ENCODE peak calls at places on chromosomes 13 and 19, in ten cellular contexts. C is HCT116, K is esophagus squamous epithelium, B is heart left ventricle, O is endothelial cell of umbilical vein, V is suprapubic skin, E is adrenal gland, S is ovary, P is A549, R is sigmoid colon. I is an unnamed sample.

GRCh38 chr13:71148391-71148790 is 718.6 kb downstream of the DACH1 start:
- DNase-seq in C (no peak), K (no peak), B (no peak), O (no peak), V (no peak), E (no peak), S (no peak), P (no peak), R (no peak), I (no peak)

GRCh38 chr13:112175162-112176075 is 108.5 kb downstream of the SOX1 start:
- DNase-seq in C (no peak), K (no peak), B (no peak), O (no peak), V (no peak), E (no peak), S (no peak), P (no peak), R (no peak), I (no peak)

GRCh38 chr19:45173816-45174215 is 4.2 kb downstream of the TRAPPC6A start:
- DNase-seq in C (no peak), K (no peak), B (no peak), O (no peak), V (no peak), E (no peak), S (no peak), P (no peak), R (no peak), I (no peak)

GRCh38 chr19:1390594-1391423 is 7.1 kb downstream of the NDUFS7 start:
- DNase-seq in C (no peak), K (no peak), B (no peak), O (no peak), V (no peak), E (no peak), S (no peak), P (no peak), R (no peak), I (no peak)

GRCh38 chr13:36533806-36534205 is 101.5 kb downstream of the CCNA1 start:
- DNase-seq in C (no peak), K (no peak), B (no peak), O (peak), V (no peak), E (no peak), S (no peak), P (no peak), R (no peak), I (no peak)

GRCh38 chr13:77810430-77810829 is 108.2 kb downstream of the EDNRB start:
- DNase-seq in C (peak), K (no peak), B (no peak), O (peak), V (no peak), E (no peak), S (no peak), P (peak), R (no peak), I (no peak)

GRCh38 chr19:6509118-6509971 is 7.2 kb upstream of the TUBB4A start:
- DNase-seq in C (no peak), K (no peak), B (no peak), O (no peak), V (no peak), E (peak), S (peak), P (no peak), R (peak), I (peak)

GRCh38 chr13:49063526-49063925 is 87.8 kb downstream of the FNDC3A start:
- DNase-seq in C (no peak), K (no peak), B (no peak), O (peak), V (no peak), E (no peak), S (no peak), P (no peak), R (no peak), I (no peak)

GRCh38 chr19:5495792-5496191 is 40.6 kb downstream of the ZNRF4 start:
- DNase-seq in C (no peak), K (no peak), B (no peak), O (no peak), V (no peak), E (no peak), S (no peak), P (no peak), R (no peak), I (no peak)

GRCh38 chr19:2302319-2303208 is 5.4 kb downstream of the LINGO3 start:
- DNase-seq in C (no peak), K (no peak), B (peak), O (peak), V (peak), E (peak), S (no peak), P (no peak), R (peak), I (no peak)

GRCh38 chr13:79434578-79434977 is 28.5 kb upstream of the RBM26 start:
- DNase-seq in C (no peak), K (no peak), B (no peak), O (peak), V (no peak), E (peak), S (no peak), P (no peak), R (no peak), I (no peak)

GRCh38 chr13:57740719-57741118 is 109.2 kb downstream of the PCDH17 start:
- DNase-seq in C (no peak), K (no peak), B (peak), O (no peak), V (no peak), E (no peak), S (no peak), P (no peak), R (no peak), I (no peak)

GRCh38 chr13:51764184-51765141 is 39.5 kb downstream of the DHRS12 start:
- DNase-seq in C (no peak), K (peak), B (peak), O (peak), V (peak), E (no peak), S (no peak), P (peak), R (peak), I (peak)

GRCh38 chr13:24618219-24618955 is 61.8 kb upstream of the ATP12A start:
- DNase-seq in C (no peak), K (no peak), B (no peak), O (no peak), V (no peak), E (no peak), S (no peak), P (no peak), R (no peak), I (no peak)

GRCh38 chr13:22948421-22948820 is 232.4 kb upstream of the SGCG start:
- DNase-seq in C (no peak), K (no peak), B (no peak), O (no peak), V (no peak), E (no peak), S (no peak), P (no peak), R (no peak), I (no peak)

GRCh38 chr13:95713651-95714050 is 36.7 kb downstream of the DNAJC3 start:
- DNase-seq in C (no peak), K (no peak), B (no peak), O (no peak), V (no peak), E (no peak), S (no peak), P (no peak), R (no peak), I (no peak)

GRCh38 chr13:25874907-25875306 is 176.9 kb downstream of the SHISA2 start:
- DNase-seq in C (no peak), K (no peak), B (no peak), O (no peak), V (no peak), E (no peak), S (no peak), P (no peak), R (no peak), I (no peak)

GRCh38 chr13:110503037-110503901 is 58.3 kb downstream of the RAB20 start:
- DNase-seq in C (no peak), K (no peak), B (no peak), O (no peak), V (no peak), E (peak), S (no peak), P (no peak), R (peak), I (no peak)

GRCh38 chr13:112751617-112752016 is 61.8 kb downstream of the ATP11A start:
- DNase-seq in C (no peak), K (no peak), B (no peak), O (no peak), V (no peak), E (no peak), S (no peak), P (no peak), R (no peak), I (no peak)

GRCh38 chr19:13195678-13196077 is 45.5 kb downstream of the IER2 start:
- DNase-seq in C (no peak), K (no peak), B (no peak), O (no peak), V (no peak), E (no peak), S (no peak), P (no peak), R (no peak), I (no peak)

GRCh38 chr19:5904302-5905071 is at the start of gene VMAC:
- DNase-seq in C (peak), K (peak), B (peak), O (peak), V (peak), E (peak), S (peak), P (peak), R (peak), I (peak)

GRCh38 chr19:35746556-35746955 is 1.1 kb downstream of the PSENEN start:
- DNase-seq in C (no peak), K (no peak), B (no peak), O (no peak), V (no peak), E (no peak), S (peak), P (no peak), R (no peak), I (no peak)

GRCh38 chr19:28468701-28469459 is 744.1 kb downstream of the UQCRFS1 start:
- DNase-seq in C (no peak), K (no peak), B (no peak), O (no peak), V (no peak), E (no peak), S (no peak), P (no peak), R (peak), I (no peak)

GRCh38 chr19:51733742-51734522 is 10.1 kb upstream of the HAS1 start:
- DNase-seq in C (no peak), K (no peak), B (no peak), O (no peak), V (no peak), E (no peak), S (no peak), P (no peak), R (no peak), I (no peak)

GRCh38 chr19:17391371-17392151 is 2.4 kb downstream of the CCDC194 start:
- DNase-seq in C (no peak), K (no peak), B (no peak), O (no peak), V (no peak), E (no peak), S (no peak), P (peak), R (no peak), I (no peak)

GRCh38 chr19:15291666-15292065 is 40.7 kb downstream of the BRD4 start:
- DNase-seq in C (no peak), K (no peak), B (no peak), O (no peak), V (no peak), E (no peak), S (no peak), P (no peak), R (no peak), I (no peak)

GRCh38 chr19:32404213-32404938 is 1.2 kb upstream of the DPY19L3 start:
- DNase-seq in C (no peak), K (no peak), B (no peak), O (no peak), V (no peak), E (no peak), S (peak), P (no peak), R (no peak), I (no peak)

GRCh38 chr13:52599853-52600603 is 42.2 kb upstream of the HNRNPA1L2 start:
- DNase-seq in C (no peak), K (no peak), B (peak), O (peak), V (peak), E (no peak), S (peak), P (no peak), R (no peak), I (peak)

GRCh38 chr19:46442808-46443450 is 14.2 kb upstream of the PNMA8C start:
- DNase-seq in C (no peak), K (no peak), B (no peak), O (peak), V (no peak), E (peak), S (peak), P (peak), R (no peak), I (peak)

GRCh38 chr19:41018736-41019290 is 27.7 kb downstream of the CYP2B6 start:
- DNase-seq in C (no peak), K (no peak), B (no peak), O (no peak), V (no peak), E (no peak), S (no peak), P (no peak), R (no peak), I (no peak)

GRCh38 chr19:42332059-42332458 is 6.6 kb downstream of the MEGF8 start:
- DNase-seq in C (no peak), K (no peak), B (no peak), O (no peak), V (no peak), E (no peak), S (no peak), P (no peak), R (no peak), I (no peak)

GRCh38 chr13:53200498-53201453 is 172.2 kb downstream of the OLFM4 start:
- DNase-seq in C (no peak), K (no peak), B (peak), O (no peak), V (peak), E (peak), S (no peak), P (no peak), R (peak), I (peak)

GRCh38 chr13:106534844-106535551 is 464 bp downstream of the EFNB2 start:
- DNase-seq in C (no peak), K (no peak), B (no peak), O (peak), V (peak), E (peak), S (peak), P (peak), R (peak), I (no peak)

GRCh38 chr13:70424928-70425327 is 316.7 kb upstream of the KLHL1 start:
- DNase-seq in C (no peak), K (no peak), B (no peak), O (no peak), V (no peak), E (no peak), S (no peak), P (no peak), R (no peak), I (no peak)

GRCh38 chr13:30033681-30034447 is 183.4 kb upstream of the UBL3 start:
- DNase-seq in C (no peak), K (no peak), B (no peak), O (no peak), V (no peak), E (no peak), S (no peak), P (no peak), R (no peak), I (no peak)

GRCh38 chr19:51807111-51807701 is 12.2 kb downstream of the FPR3 start:
- DNase-seq in C (no peak), K (no peak), B (peak), O (no peak), V (no peak), E (peak), S (no peak), P (no peak), R (no peak), I (peak)

GRCh38 chr13:23748109-23748508 is 141.1 kb downstream of the MIPEP start:
- DNase-seq in C (no peak), K (no peak), B (no peak), O (no peak), V (no peak), E (no peak), S (no peak), P (no peak), R (no peak), I (no peak)

GRCh38 chr19:12792853-12793289 is 1.6 kb downstream of the JUNB start:
- DNase-seq in C (no peak), K (no peak), B (no peak), O (peak), V (no peak), E (no peak), S (no peak), P (no peak), R (no peak), I (no peak)

GRCh38 chr13:24145231-24145630 is 15.3 kb upstream of the SPATA13 start:
- DNase-seq in C (no peak), K (no peak), B (no peak), O (no peak), V (no peak), E (no peak), S (no peak), P (no peak), R (no peak), I (no peak)

GRCh38 chr13:91351980-91352379 is 4.5 kb downstream of the MIR17HG start:
- DNase-seq in C (no peak), K (no peak), B (no peak), O (no peak), V (no peak), E (no peak), S (no peak), P (no peak), R (no peak), I (no peak)

DNA sequence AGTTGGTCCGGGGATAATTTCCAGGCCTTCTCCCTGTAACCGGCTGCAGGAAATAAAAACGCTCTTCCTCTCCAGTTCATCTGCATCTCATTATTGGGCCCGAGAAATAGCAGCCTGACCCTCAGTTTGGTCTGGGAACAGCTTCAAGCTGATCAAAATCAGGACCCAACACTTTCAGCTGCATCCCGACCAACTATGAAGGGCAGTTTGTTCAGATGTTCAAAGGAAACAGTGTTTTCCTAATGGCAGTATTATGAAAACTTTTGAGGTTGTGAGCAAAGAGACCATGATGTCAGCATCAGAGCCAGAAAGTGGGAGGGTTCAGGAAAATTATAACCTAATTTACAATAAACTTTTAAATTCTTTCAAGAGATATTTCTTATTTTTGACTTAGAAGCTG is 35.7 kb downstream of the STK24 start:
- DNase-seq in C (no peak), K (no peak), B (no peak), O (peak), V (no peak), E (no peak), S (no peak), P (no peak), R (peak), I (no peak)
- TF ChIP-seq POLR2A in C (no peak), K (no peak), B (no peak), O (no peak), V (no peak), E (no peak), S (no peak), P (no peak), R (no peak), I (no peak)

GRCh38 chr19:8390617-8390981 is 439 bp downstream of the RAB11B start:
- DNase-seq in C (peak), K (peak), B (peak), O (peak), V (peak), E (peak), S (peak), P (peak), R (peak), I (peak)
- TF ChIP-seq POLR2A in C (no peak), K (no peak), B (no peak), O (no peak), V (no peak), E (peak), S (no peak), P (no peak), R (peak), I (no peak)

GRCh38 chr19:39467941-39468340 is 12.7 kb upstream of the TIMM50 start:
- DNase-seq in C (no peak), K (no peak), B (no peak), O (no peak), V (no peak), E (no peak), S (no peak), P (no peak), R (no peak), I (no peak)
- TF ChIP-seq POLR2A in C (no peak), K (no peak), B (no peak), O (no peak), V (no peak), E (no peak), S (no peak), P (no peak), R (no peak), I (no peak)

DNA sequence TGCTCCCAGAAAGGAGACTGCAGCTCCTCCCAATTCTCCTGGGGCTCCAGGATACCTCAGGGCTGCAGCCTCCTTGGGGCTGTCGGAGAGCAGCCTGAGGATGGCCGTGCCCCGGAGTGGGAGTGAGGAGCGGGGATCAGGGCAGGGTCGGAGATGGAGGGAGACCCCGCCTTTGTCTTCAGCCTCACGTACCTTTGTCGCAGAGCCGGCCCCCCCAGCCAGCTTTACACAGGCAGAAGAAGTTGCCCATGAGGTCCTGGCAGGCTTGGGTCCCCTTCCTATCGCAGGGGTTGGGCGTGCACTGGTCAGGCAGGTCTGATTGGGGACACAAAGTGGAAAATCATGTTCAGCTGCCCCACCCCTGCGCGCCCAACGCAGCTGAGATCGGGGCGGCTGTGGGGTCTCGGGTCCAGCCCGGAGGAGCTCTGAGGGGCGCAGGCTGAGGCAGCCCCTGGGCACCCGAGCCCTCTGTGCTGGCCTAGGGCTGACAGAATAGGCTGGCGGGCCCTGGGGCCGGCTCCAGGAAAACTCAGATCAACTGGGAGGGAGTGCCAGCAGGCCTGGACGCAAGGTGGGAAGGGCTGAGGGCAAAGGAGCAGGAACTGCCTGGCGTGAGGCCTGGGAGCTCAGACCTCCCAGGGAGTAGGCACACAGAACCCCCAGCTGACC is 24.2 kb downstream of the GAS6 start:
- DNase-seq in C (no peak), K (no peak), B (no peak), O (no peak), V (no peak), E (no peak), S (peak), P (no peak), R (no peak), I (peak)
- TF ChIP-seq POLR2A in C (no peak), K (no peak), B (no peak), O (no peak), V (no peak), E (no peak), S (no peak), P (no peak), R (no peak), I (no peak)